ENCODE peak calls at places on chromosomes 5 and 9, in nine cellular contexts. One of them, this sample, is unnamed.

GRCh38 chr5:135186662-135187522 is 152.9 kb upstream of the PITX1 start:
- DNase-seq in right cardiac atrium: no peak
- DNase-seq in K562: peak; percentile 69
- DNase-seq in fibroblast of the conjunctiva: no peak
- DNase-seq in AG04450: no peak
- DNase-seq in ureter: no peak
- DNase-seq in germinal center: no peak
- DNase-seq in cardiac septum: no peak
- DNase-seq in NCI-H524: no peak
- DNase-seq in this sample: no peak

GRCh38 chr9:71683598-71684235 is 84.6 kb downstream of the CEMIP2 start:
- DNase-seq in right cardiac atrium: peak; percentile 62
- DNase-seq in K562: no peak
- DNase-seq in fibroblast of the conjunctiva: no peak
- DNase-seq in AG04450: no peak
- DNase-seq in ureter: no peak
- DNase-seq in germinal center: no peak
- DNase-seq in cardiac septum: no peak
- DNase-seq in NCI-H524: no peak
- DNase-seq in this sample: peak; percentile 62

GRCh38 chr9:89518466-89519392 is 20.8 kb upstream of the SEMA4D start:
- DNase-seq in right cardiac atrium: no peak
- DNase-seq in K562: no peak
- DNase-seq in fibroblast of the conjunctiva: no peak
- DNase-seq in AG04450: no peak
- DNase-seq in ureter: no peak
- DNase-seq in germinal center: no peak
- DNase-seq in cardiac septum: peak; percentile 67
- DNase-seq in NCI-H524: no peak
- DNase-seq in this sample: no peak

GRCh38 chr5:23053846-23054245 is 200.7 kb upstream of the CDH12 start:
- DNase-seq in right cardiac atrium: no peak
- DNase-seq in K562: no peak
- DNase-seq in fibroblast of the conjunctiva: no peak
- DNase-seq in AG04450: no peak
- DNase-seq in ureter: no peak
- DNase-seq in germinal center: no peak
- DNase-seq in cardiac septum: no peak
- DNase-seq in NCI-H524: no peak
- DNase-seq in this sample: no peak

GRCh38 chr9:21789541-21790037 is 12.8 kb upstream of the MTAP start:
- DNase-seq in right cardiac atrium: peak; percentile 46
- DNase-seq in K562: no peak
- DNase-seq in fibroblast of the conjunctiva: peak; percentile 95
- DNase-seq in AG04450: peak; percentile 88
- DNase-seq in ureter: peak; percentile 58
- DNase-seq in germinal center: peak; percentile 64
- DNase-seq in cardiac septum: no peak
- DNase-seq in NCI-H524: peak; percentile 71
- DNase-seq in this sample: peak; percentile 86

GRCh38 chr9:82488702-82489578 is 500.4 kb downstream of the SPATA31D1 start:
- DNase-seq in right cardiac atrium: no peak
- DNase-seq in K562: no peak
- DNase-seq in fibroblast of the conjunctiva: peak; percentile 89
- DNase-seq in AG04450: peak; percentile 69
- DNase-seq in ureter: no peak
- DNase-seq in germinal center: no peak
- DNase-seq in cardiac septum: no peak
- DNase-seq in NCI-H524: no peak
- DNase-seq in this sample: no peak

GRCh38 chr5:150079655-150080461 is 6.5 kb downstream of the CSF1R start:
- DNase-seq in right cardiac atrium: no peak
- DNase-seq in K562: no peak
- DNase-seq in fibroblast of the conjunctiva: no peak
- DNase-seq in AG04450: no peak
- DNase-seq in ureter: peak; percentile 40
- DNase-seq in germinal center: no peak
- DNase-seq in cardiac septum: peak; percentile 46
- DNase-seq in NCI-H524: no peak
- DNase-seq in this sample: no peak

GRCh38 chr9:34499101-34499500 is 23.7 kb downstream of the ENHO start:
- DNase-seq in right cardiac atrium: no peak
- DNase-seq in K562: no peak
- DNase-seq in fibroblast of the conjunctiva: no peak
- DNase-seq in AG04450: no peak
- DNase-seq in ureter: no peak
- DNase-seq in germinal center: no peak
- DNase-seq in cardiac septum: no peak
- DNase-seq in NCI-H524: no peak
- DNase-seq in this sample: no peak